ENCODE peak calls at places on chromosome 13, in seven cellular contexts. M, L, N, V, B, P and X are unnamed samples.

GRCh38 chr13:32535748-32536147 is 2.8 kb downstream of the N4BP2L2 start:
- DNase-seq in M (no peak), L (no peak), N (no peak), V (no peak), B (no peak), P (no peak), X (no peak)

GRCh38 chr13:106630162-106630561 is 62.2 kb upstream of the ARGLU1 start:
- DNase-seq in M (no peak), L (no peak), N (no peak), V (no peak), B (no peak), P (no peak), X (no peak)

GRCh38 chr13:24716446-24716845 is 36.2 kb downstream of the ATP12A start:
- DNase-seq in M (no peak), L (no peak), N (no peak), V (no peak), B (no peak), P (no peak), X (no peak)

GRCh38 chr13:69389899-69390298 is 717.7 kb upstream of the ATXN8OS start:
- DNase-seq in M (no peak), L (no peak), N (no peak), V (no peak), B (no peak), P (no peak), X (no peak)

GRCh38 chr13:79451500-79451962 is 29.4 kb upstream of the NDFIP2 start:
- DNase-seq in M (peak), L (peak), N (no peak), V (peak), B (no peak), P (no peak), X (peak)

GRCh38 chr13:52026246-52026626 is 1.7 kb downstream of the UTP14C start:
- DNase-seq in M (no peak), L (no peak), N (no peak), V (no peak), B (no peak), P (no peak), X (no peak)

GRCh38 chr13:109204252-109204651 is 574.8 kb downstream of the MYO16 start:
- DNase-seq in M (no peak), L (no peak), N (no peak), V (no peak), B (no peak), P (no peak), X (no peak)

GRCh38 chr13:46609726-46610125 is 56.8 kb downstream of the LRCH1 start:
- DNase-seq in M (no peak), L (no peak), N (no peak), V (no peak), B (no peak), P (no peak), X (no peak)

GRCh38 chr13:27360562-27360961 is 63.9 kb upstream of the GTF3A start:
- DNase-seq in M (no peak), L (no peak), N (no peak), V (no peak), B (no peak), P (no peak), X (no peak)

GRCh38 chr13:46698015-46698414 is 98.9 kb downstream of the ESD start:
- DNase-seq in M (no peak), L (no peak), N (peak), V (no peak), B (no peak), P (peak), X (no peak)

GRCh38 chr13:24165746-24166145 is 5.2 kb downstream of the SPATA13 start:
- DNase-seq in M (no peak), L (no peak), N (no peak), V (no peak), B (no peak), P (no peak), X (no peak)

GRCh38 chr13:112896736-112897602 is 72.0 kb upstream of the MCF2L start:
- DNase-seq in M (no peak), L (no peak), N (peak), V (no peak), B (no peak), P (peak), X (no peak)

GRCh38 chr13:43572601-43573360 is 214.0 kb downstream of the ENOX1 start:
- DNase-seq in M (no peak), L (no peak), N (no peak), V (no peak), B (no peak), P (no peak), X (no peak)

GRCh38 chr13:75418997-75419396 is 63.0 kb downstream of the TBC1D4 start:
- DNase-seq in M (no peak), L (no peak), N (no peak), V (no peak), B (no peak), P (no peak), X (no peak)

GRCh38 chr13:39244561-39245230 is 206.4 kb downstream of the NHLRC3 start:
- DNase-seq in M (no peak), L (no peak), N (no peak), V (no peak), B (no peak), P (no peak), X (no peak)

GRCh38 chr13:110690516-110690915 is 15.4 kb downstream of the CARS2 start:
- DNase-seq in M (no peak), L (no peak), N (peak), V (no peak), B (no peak), P (no peak), X (no peak)

GRCh38 chr13:36345438-36346221 is 564 bp downstream of the SPART start:
- DNase-seq in M (peak), L (peak), N (peak), V (no peak), B (peak), P (peak), X (peak)

GRCh38 chr13:66657165-66657895 is 572.8 kb downstream of the PCDH9 start:
- DNase-seq in M (no peak), L (peak), N (peak), V (no peak), B (peak), P (peak), X (no peak)

GRCh38 chr13:100454876-100455275 is 133.7 kb downstream of the GGACT start:
- DNase-seq in M (no peak), L (no peak), N (no peak), V (no peak), B (no peak), P (no peak), X (no peak)

GRCh38 chr13:102968572-102969228 is 97.5 kb downstream of the SLC10A2 start:
- DNase-seq in M (no peak), L (no peak), N (no peak), V (no peak), B (no peak), P (no peak), X (no peak)

GRCh38 chr13:37648604-37649003 is 50.0 kb upstream of the POSTN start:
- DNase-seq in M (no peak), L (no peak), N (no peak), V (no peak), B (no peak), P (no peak), X (no peak)

GRCh38 chr13:28478127-28478526 is 16.8 kb downstream of the FLT1 start:
- DNase-seq in M (no peak), L (no peak), N (no peak), V (no peak), B (no peak), P (no peak), X (no peak)

GRCh38 chr13:34942732-34943674 is 933 bp downstream of the NBEA start:
- DNase-seq in M (peak), L (peak), N (peak), V (no peak), B (no peak), P (peak), X (no peak)

GRCh38 chr13:74202129-74202528 is 67.9 kb upstream of the KLF12 start:
- DNase-seq in M (no peak), L (no peak), N (no peak), V (no peak), B (no peak), P (no peak), X (no peak)

GRCh38 chr13:91361755-91362271 is 14.3 kb downstream of the MIR17HG start:
- DNase-seq in M (no peak), L (no peak), N (no peak), V (no peak), B (no peak), P (no peak), X (no peak)

GRCh38 chr13:37074703-37075102 is 15.2 kb upstream of the SUPT20H start:
- DNase-seq in M (no peak), L (no peak), N (no peak), V (no peak), B (peak), P (no peak), X (no peak)

GRCh38 chr13:33106656-33107402 is 90.6 kb downstream of the KL start:
- DNase-seq in M (no peak), L (no peak), N (no peak), V (no peak), B (no peak), P (no peak), X (no peak)

GRCh38 chr13:63691474-63691873 is 2275.8 kb upstream of the PCDH20 start:
- DNase-seq in M (no peak), L (no peak), N (no peak), V (no peak), B (no peak), P (no peak), X (no peak)

GRCh38 chr13:42398542-42398941 is 126.6 kb downstream of the AKAP11 start:
- DNase-seq in M (no peak), L (no peak), N (no peak), V (no peak), B (no peak), P (no peak), X (no peak)

GRCh38 chr13:45728759-45729158 is 26.6 kb downstream of the CBY2 start:
- DNase-seq in M (no peak), L (no peak), N (no peak), V (no peak), B (no peak), P (no peak), X (no peak)

GRCh38 chr13:106349080-106349841 is 186.2 kb downstream of the EFNB2 start:
- DNase-seq in M (no peak), L (no peak), N (peak), V (no peak), B (no peak), P (peak), X (no peak)

GRCh38 chr13:68987585-68987984 is 1120.0 kb upstream of the ATXN8OS start:
- DNase-seq in M (no peak), L (no peak), N (no peak), V (no peak), B (no peak), P (no peak), X (no peak)

GRCh38 chr13:100176781-100177389 is 88.0 kb downstream of the PCCA start:
- DNase-seq in M (no peak), L (no peak), N (no peak), V (no peak), B (no peak), P (no peak), X (no peak)

GRCh38 chr13:46552302-46552680 is 679 bp upstream of the LRCH1 start:
- DNase-seq in M (no peak), L (no peak), N (no peak), V (no peak), B (no peak), P (no peak), X (no peak)

GRCh38 chr13:66154981-66155380 is 1075.2 kb downstream of the PCDH9 start:
- DNase-seq in M (no peak), L (no peak), N (no peak), V (no peak), B (no peak), P (no peak), X (no peak)

GRCh38 chr13:38045278-38046048 is 175.9 kb upstream of the TRPC4 start:
- DNase-seq in M (no peak), L (no peak), N (no peak), V (no peak), B (no peak), P (no peak), X (no peak)

GRCh38 chr13:28636677-28637317 is 22.1 kb upstream of the POMP start:
- DNase-seq in M (peak), L (no peak), N (peak), V (no peak), B (no peak), P (no peak), X (peak)

GRCh38 chr13:51785592-51786424 is 18.2 kb downstream of the DHRS12 start:
- DNase-seq in M (no peak), L (no peak), N (peak), V (no peak), B (no peak), P (peak), X (no peak)